ENCODE peak calls at places on chromosomes 5 and 9, in four cellular contexts. One of them, this sample, is unnamed.

GRCh38 chr5:137828192-137828591 is 39.5 kb upstream of the MYOT start:
- DNase-seq in left ventricle myocardium inferior: no peak
- DNase-seq in BJ: no peak
- DNase-seq in K562: no peak
- DNase-seq in this sample: no peak

GRCh38 chr9:94611638-94612068 is 18.0 kb upstream of the FBP2 start:
- DNase-seq in left ventricle myocardium inferior: no peak
- DNase-seq in BJ: no peak
- DNase-seq in K562: no peak
- DNase-seq in this sample: no peak

GRCh38 chr5:154541553-154541952 is 63.5 kb upstream of the HAND1 start:
- DNase-seq in left ventricle myocardium inferior: no peak
- DNase-seq in BJ: no peak
- DNase-seq in K562: no peak
- DNase-seq in this sample: no peak

GRCh38 chr5:82388186-82388585 is 110.0 kb upstream of the RPS23 start:
- DNase-seq in left ventricle myocardium inferior: no peak
- DNase-seq in BJ: peak
- DNase-seq in K562: no peak
- DNase-seq in this sample: no peak

GRCh38 chr9:123216387-123216786 is 52.0 kb downstream of the STRBP start:
- DNase-seq in left ventricle myocardium inferior: no peak
- DNase-seq in BJ: no peak
- DNase-seq in K562: no peak
- DNase-seq in this sample: no peak

GRCh38 chr5:14400085-14400484 is 181.5 kb upstream of the OTULINL start:
- DNase-seq in left ventricle myocardium inferior: no peak
- DNase-seq in BJ: peak
- DNase-seq in K562: no peak
- DNase-seq in this sample: no peak

GRCh38 chr5:143033535-143034260 is 263.5 kb downstream of the ARHGAP26 start:
- DNase-seq in left ventricle myocardium inferior: no peak
- DNase-seq in BJ: peak
- DNase-seq in K562: no peak
- DNase-seq in this sample: no peak

GRCh38 chr5:54440456-54440893 is 15.0 kb upstream of the HSPB3 start:
- DNase-seq in left ventricle myocardium inferior: no peak
- DNase-seq in BJ: no peak
- DNase-seq in K562: no peak
- DNase-seq in this sample: no peak

GRCh38 chr9:92626484-92626883 is 43.4 kb downstream of the IPPK start:
- DNase-seq in left ventricle myocardium inferior: no peak
- DNase-seq in BJ: no peak
- DNase-seq in K562: no peak
- DNase-seq in this sample: no peak

GRCh38 chr5:172848419-172848818 is 14.4 kb downstream of the ERGIC1 start:
- DNase-seq in left ventricle myocardium inferior: no peak
- DNase-seq in BJ: no peak
- DNase-seq in K562: no peak
- DNase-seq in this sample: no peak

GRCh38 chr5:10599828-10600227 is 36.0 kb downstream of the ANKRD33B start:
- DNase-seq in left ventricle myocardium inferior: no peak
- DNase-seq in BJ: peak
- DNase-seq in K562: no peak
- DNase-seq in this sample: no peak

GRCh38 chr5:112957970-112958773 is 18.4 kb upstream of the DCP2 start:
- DNase-seq in left ventricle myocardium inferior: peak
- DNase-seq in BJ: peak
- DNase-seq in K562: no peak
- DNase-seq in this sample: no peak

GRCh38 chr5:73749485-73750270 is 123.7 kb downstream of the ARHGEF28 start:
- DNase-seq in left ventricle myocardium inferior: no peak
- DNase-seq in BJ: no peak
- DNase-seq in K562: no peak
- DNase-seq in this sample: no peak

GRCh38 chr9:103734471-103734870 is 359.6 kb upstream of the SMC2 start:
- DNase-seq in left ventricle myocardium inferior: no peak
- DNase-seq in BJ: no peak
- DNase-seq in K562: no peak
- DNase-seq in this sample: no peak

GRCh38 chr5:131947445-131947844 is 2.0 kb upstream of the MEIKIN start:
- DNase-seq in left ventricle myocardium inferior: no peak
- DNase-seq in BJ: no peak
- DNase-seq in K562: no peak
- DNase-seq in this sample: no peak

GRCh38 chr5:25006734-25007133 is 362.0 kb upstream of the CDH10 start:
- DNase-seq in left ventricle myocardium inferior: no peak
- DNase-seq in BJ: no peak
- DNase-seq in K562: no peak
- DNase-seq in this sample: peak

GRCh38 chr5:435961-436640 is 6.9 kb upstream of the EXOC3 start:
- DNase-seq in left ventricle myocardium inferior: no peak
- DNase-seq in BJ: no peak
- DNase-seq in K562: peak
- DNase-seq in this sample: peak

GRCh38 chr9:126125177-126125576 is 201.5 kb upstream of the MVB12B start:
- DNase-seq in left ventricle myocardium inferior: no peak
- DNase-seq in BJ: no peak
- DNase-seq in K562: no peak
- DNase-seq in this sample: no peak

GRCh38 chr9:74838351-74838750 is 49.4 kb downstream of the TRPM6 start:
- DNase-seq in left ventricle myocardium inferior: no peak
- DNase-seq in BJ: no peak
- DNase-seq in K562: no peak
- DNase-seq in this sample: no peak

GRCh38 chr9:15834541-15834940 is 281.7 kb downstream of the CCDC171 start:
- DNase-seq in left ventricle myocardium inferior: no peak
- DNase-seq in BJ: no peak
- DNase-seq in K562: no peak
- DNase-seq in this sample: no peak

GRCh38 chr9:82223442-82223841 is 234.9 kb downstream of the SPATA31D1 start:
- DNase-seq in left ventricle myocardium inferior: no peak
- DNase-seq in BJ: no peak
- DNase-seq in K562: no peak
- DNase-seq in this sample: no peak

GRCh38 chr9:103485138-103485537 is 490.0 kb downstream of the CYLC2 start:
- DNase-seq in left ventricle myocardium inferior: no peak
- DNase-seq in BJ: no peak
- DNase-seq in K562: no peak
- DNase-seq in this sample: no peak

GRCh38 chr9:92747459-92748232 is 17.0 kb downstream of the BICD2 start:
- DNase-seq in left ventricle myocardium inferior: no peak
- DNase-seq in BJ: no peak
- DNase-seq in K562: no peak
- DNase-seq in this sample: no peak

GRCh38 chr9:21974542-21975409 is 19.4 kb downstream of the CDKN2A start:
- DNase-seq in left ventricle myocardium inferior: no peak
- DNase-seq in BJ: no peak
- DNase-seq in K562: no peak
- DNase-seq in this sample: peak

GRCh38 chr5:29811914-29812679 is 1381.4 kb upstream of the CDH6 start:
- DNase-seq in left ventricle myocardium inferior: no peak
- DNase-seq in BJ: no peak
- DNase-seq in K562: no peak
- DNase-seq in this sample: no peak

GRCh38 chr9:306907-307306 is 92.2 kb downstream of the DOCK8 start:
- DNase-seq in left ventricle myocardium inferior: no peak
- DNase-seq in BJ: no peak
- DNase-seq in K562: no peak
- DNase-seq in this sample: peak

GRCh38 chr5:158812381-158812780 is 287.3 kb downstream of the EBF1 start:
- DNase-seq in left ventricle myocardium inferior: peak
- DNase-seq in BJ: no peak
- DNase-seq in K562: no peak
- DNase-seq in this sample: peak

GRCh38 chr5:160315968-160316367 is 3.6 kb upstream of the CCNJL start:
- DNase-seq in left ventricle myocardium inferior: no peak
- DNase-seq in BJ: no peak
- DNase-seq in K562: no peak
- DNase-seq in this sample: no peak

GRCh38 chr9:3331801-3332200 is 194.0 kb downstream of the RFX3 start:
- DNase-seq in left ventricle myocardium inferior: no peak
- DNase-seq in BJ: no peak
- DNase-seq in K562: no peak
- DNase-seq in this sample: no peak

GRCh38 chr5:35082530-35082929 is 34.8 kb upstream of the AGXT2 start:
- DNase-seq in left ventricle myocardium inferior: no peak
- DNase-seq in BJ: no peak
- DNase-seq in K562: no peak
- DNase-seq in this sample: no peak

GRCh38 chr9:81825831-81826540 is 102.2 kb upstream of the SPATA31D4 start:
- DNase-seq in left ventricle myocardium inferior: no peak
- DNase-seq in BJ: no peak
- DNase-seq in K562: no peak
- DNase-seq in this sample: no peak

GRCh38 chr9:35728041-35728971 is 3.7 kb downstream of the TLN1 start:
- DNase-seq in left ventricle myocardium inferior: peak
- DNase-seq in BJ: peak
- DNase-seq in K562: peak
- DNase-seq in this sample: peak

GRCh38 chr5:32709789-32710334 is 1.3 kb upstream of the NPR3 start:
- DNase-seq in left ventricle myocardium inferior: peak
- DNase-seq in BJ: no peak
- DNase-seq in K562: peak
- DNase-seq in this sample: peak

GRCh38 chr5:524442-525163 is at the start of gene SLC9A3:
- DNase-seq in left ventricle myocardium inferior: no peak
- DNase-seq in BJ: no peak
- DNase-seq in K562: no peak
- DNase-seq in this sample: no peak

GRCh38 chr5:138458353-138458752 is 6.9 kb upstream of the EGR1 start:
- DNase-seq in left ventricle myocardium inferior: no peak
- DNase-seq in BJ: no peak
- DNase-seq in K562: no peak
- DNase-seq in this sample: no peak

GRCh38 chr9:34408173-34408572 is 31.5 kb upstream of the MYORG start:
- DNase-seq in left ventricle myocardium inferior: no peak
- DNase-seq in BJ: no peak
- DNase-seq in K562: no peak
- DNase-seq in this sample: no peak

GRCh38 chr5:98781964-98782363 is 8.5 kb downstream of the RGMB start:
- DNase-seq in left ventricle myocardium inferior: no peak
- DNase-seq in BJ: no peak
- DNase-seq in K562: no peak
- DNase-seq in this sample: no peak

GRCh38 chr5:141839015-141839513 is 39.1 kb downstream of the PCDH1 start:
- DNase-seq in left ventricle myocardium inferior: no peak
- DNase-seq in BJ: no peak
- DNase-seq in K562: no peak
- DNase-seq in this sample: no peak

GRCh38 chr5:168422431-168422830 is 63.8 kb upstream of the RARS1 start:
- DNase-seq in left ventricle myocardium inferior: no peak
- DNase-seq in BJ: no peak
- DNase-seq in K562: no peak
- DNase-seq in this sample: no peak

GRCh38 chr5:39005566-39006232 is 68.5 kb downstream of the RICTOR start:
- DNase-seq in left ventricle myocardium inferior: no peak
- DNase-seq in BJ: no peak
- DNase-seq in K562: no peak
- DNase-seq in this sample: no peak
- TF ChIP-seq CTCF in left ventricle myocardium inferior: peak
- TF ChIP-seq CTCF in BJ: peak
- TF ChIP-seq CTCF in K562: peak
- TF ChIP-seq CTCF in this sample: no peak

GRCh38 chr5:177458912-177459350 is 12.3 kb downstream of the PRR7 start:
- DNase-seq in left ventricle myocardium inferior: no peak
- DNase-seq in BJ: no peak
- DNase-seq in K562: peak
- DNase-seq in this sample: no peak

GRCh38 chr5:177459357-177459756 is 12.7 kb downstream of the PRR7 start:
- DNase-seq in left ventricle myocardium inferior: no peak
- DNase-seq in BJ: no peak
- DNase-seq in K562: no peak
- DNase-seq in this sample: no peak

GRCh38 chr5:177462021-177462670 is 11.3 kb downstream of the DBN1 start:
- DNase-seq in left ventricle myocardium inferior: peak
- DNase-seq in BJ: no peak
- DNase-seq in K562: no peak
- DNase-seq in this sample: peak

GRCh38 chr5:177458122-177458681 is 11.6 kb downstream of the PRR7 start:
- DNase-seq in left ventricle myocardium inferior: no peak
- DNase-seq in BJ: no peak
- DNase-seq in K562: no peak
- DNase-seq in this sample: no peak

GRCh38 chr5:177459819-177460628 is 13.4 kb downstream of the DBN1 start:
- DNase-seq in left ventricle myocardium inferior: no peak
- DNase-seq in BJ: no peak
- DNase-seq in K562: no peak
- DNase-seq in this sample: no peak
- TF ChIP-seq CTCF in left ventricle myocardium inferior: no peak
- TF ChIP-seq CTCF in BJ: no peak
- TF ChIP-seq CTCF in K562: no peak
- TF ChIP-seq CTCF in this sample: no peak

GRCh38 chr9:69145148-69145547 is 28.9 kb upstream of the TJP2 start:
- DNase-seq in left ventricle myocardium inferior: no peak
- DNase-seq in BJ: peak
- DNase-seq in K562: no peak
- DNase-seq in this sample: no peak

GRCh38 chr9:69151506-69151905 is 22.6 kb upstream of the TJP2 start:
- DNase-seq in left ventricle myocardium inferior: no peak
- DNase-seq in BJ: no peak
- DNase-seq in K562: no peak
- DNase-seq in this sample: no peak

GRCh38 chr9:69147041-69147834 is 26.8 kb upstream of the TJP2 start:
- DNase-seq in left ventricle myocardium inferior: no peak
- DNase-seq in BJ: no peak
- DNase-seq in K562: no peak
- DNase-seq in this sample: peak

GRCh38 chr9:69153707-69154521 is 20.2 kb upstream of the TJP2 start:
- DNase-seq in left ventricle myocardium inferior: no peak
- DNase-seq in BJ: no peak
- DNase-seq in K562: no peak
- DNase-seq in this sample: no peak

GRCh38 chr9:69149321-69149807 is 24.7 kb upstream of the TJP2 start:
- DNase-seq in left ventricle myocardium inferior: no peak
- DNase-seq in BJ: no peak
- DNase-seq in K562: no peak
- DNase-seq in this sample: peak
- TF ChIP-seq CTCF in left ventricle myocardium inferior: peak
- TF ChIP-seq CTCF in BJ: peak
- TF ChIP-seq CTCF in K562: no peak
- TF ChIP-seq CTCF in this sample: no peak

DNA sequence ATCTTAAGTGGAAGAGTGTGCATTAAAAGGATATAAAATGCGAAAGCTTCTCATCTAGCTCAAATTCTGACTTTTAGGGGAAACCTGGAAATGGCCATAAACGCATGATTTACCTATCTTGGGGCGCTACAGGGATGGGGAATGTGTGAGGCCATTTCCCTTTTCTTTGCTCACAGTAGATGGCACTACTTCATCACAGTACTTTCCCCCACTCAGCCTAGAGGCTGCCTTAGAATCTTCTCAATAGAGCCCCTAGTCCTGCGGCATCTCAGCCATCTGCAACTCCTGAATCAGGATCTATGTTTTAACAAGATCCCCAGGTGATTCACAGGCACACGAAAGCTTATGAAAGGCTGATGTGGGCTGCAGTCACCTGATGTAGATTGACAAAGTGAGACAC is 110.8 kb downstream of the LHFPL2 start:
- DNase-seq in left ventricle myocardium inferior: no peak
- DNase-seq in BJ: no peak
- DNase-seq in K562: peak
- DNase-seq in this sample: no peak
- TF ChIP-seq CTCF in left ventricle myocardium inferior: peak
- TF ChIP-seq CTCF in BJ: peak
- TF ChIP-seq CTCF in K562: peak
- TF ChIP-seq CTCF in this sample: no peak